ENCODE peak calls at places on chromosomes 5 and 9, in four cellular contexts. A is A549, Z is Peyer's patch, F is OCI-LY7. C is an unnamed sample.

GRCh38 chr5:172799416-172799815 is 28.4 kb upstream of the DUSP1 start:
- DNase-seq in F (no peak), A (no peak), Z (no peak), C (no peak)

GRCh38 chr5:78776637-78777036 is 128.1 kb upstream of the LHFPL2 start:
- DNase-seq in A (peak; percentile 56), F (no peak), Z (no peak), C (no peak)

GRCh38 chr5:56123531-56124243 is 109.4 kb downstream of the ANKRD55 start:
- DNase-seq in F (no peak), A (peak; percentile 99), Z (no peak), C (peak; percentile 27)

GRCh38 chr5:179131321-179131835 is 71.2 kb downstream of the ZNF354C start:
- DNase-seq in F (no peak), A (no peak), Z (no peak), C (no peak)

GRCh38 chr5:17398439-17398838 is 99.6 kb upstream of the TAF11L2 start:
- DNase-seq in F (no peak), A (no peak), Z (no peak), C (no peak)

GRCh38 chr5:139205586-139205985 is 7.4 kb upstream of the SIL1 start:
- DNase-seq in Z (no peak), F (no peak), A (no peak), C (no peak)

GRCh38 chr9:124008307-124008854 is 3.2 kb upstream of the LHX2 start:
- DNase-seq in F (no peak), A (no peak), Z (no peak), C (no peak)

GRCh38 chr9:36939655-36940578 is 94.2 kb downstream of the PAX5 start:
- DNase-seq in F (no peak), Z (no peak), A (no peak), C (no peak)

GRCh38 chr9:126893079-126893478 is 21.5 kb upstream of the RALGPS1 start:
- DNase-seq in F (peak; percentile 12), Z (no peak), A (no peak), C (no peak)

GRCh38 chr5:157865844-157866243 is 6.9 kb upstream of the CLINT1 start:
- DNase-seq in F (no peak), A (peak; percentile 92), Z (no peak), C (no peak)

GRCh38 chr9:131174681-131175239 is 49.4 kb downstream of the NUP214 start:
- DNase-seq in F (no peak), A (no peak), Z (no peak), C (no peak)

GRCh38 chr5:72523960-72524582 is 16.9 kb upstream of the ZNF366 start:
- DNase-seq in A (peak; percentile 83), Z (no peak), F (peak; percentile 53), C (no peak)

GRCh38 chr9:125815568-125815967 is 68.4 kb downstream of the PBX3 start:
- DNase-seq in F (no peak), Z (no peak), A (peak; percentile 23), C (no peak)

GRCh38 chr5:116862632-116863455 is 288.2 kb upstream of the SEMA6A start:
- DNase-seq in Z (no peak), A (no peak), F (no peak), C (no peak)
- H3K4me1 ChIP-seq in Z (no peaks in the 10 kb centered on the region), A (no peaks in the 10 kb centered on the region), F (no peaks in the 10 kb centered on the region), C (no peaks in the 10 kb centered on the region)

DNA sequence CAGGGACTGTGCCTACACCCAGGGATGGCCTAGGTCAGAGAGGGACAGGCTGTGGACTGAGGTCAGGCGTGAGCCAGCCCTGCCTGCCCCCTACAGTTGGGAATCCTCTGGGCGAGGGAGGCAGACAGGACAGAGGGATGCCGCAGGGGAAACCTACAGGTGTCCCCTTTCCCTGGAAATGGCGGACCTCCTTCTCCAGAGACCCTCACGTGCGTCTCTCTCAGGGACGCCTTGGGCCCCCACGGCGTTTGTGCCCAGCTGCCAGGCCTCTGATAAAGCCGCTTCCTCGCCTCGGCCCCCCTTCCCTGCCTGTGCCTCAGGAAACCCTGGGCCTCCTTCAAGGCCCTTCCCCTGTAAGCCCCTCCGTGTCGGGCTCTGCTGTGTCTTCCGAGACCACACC is 129.3 kb downstream of the RXRA start:
- DNase-seq in F (no peak), Z (no peak), A (no peak), C (no peak)
- H3K4me3 ChIP-seq in F (no peak overlapping the region), Z (peak overlapping the region; percentile 48), A (no peak overlapping the region), C (no peak overlapping the region)

GRCh38 chr9:89657765-89658164 is 53.0 kb downstream of the GADD45G start:
- DNase-seq in Z (no peak), A (no peak), F (no peak), C (no peak)
- H3K4me1 ChIP-seq in Z (no peaks in the 10 kb centered on the region), A (no peaks in the 10 kb centered on the region), F (no peaks in the 10 kb centered on the region), C (peaks cover 26% of the 10 kb centered on the region)

GRCh38 chr5:111548992-111549649 is 36.8 kb upstream of the STARD4 start:
- DNase-seq in Z (no peak), F (no peak), A (peak; percentile 4), C (no peak)
- H3K4me3 ChIP-seq in Z (no peak overlapping the region), F (no peak overlapping the region), A (no peak overlapping the region), C (no peak overlapping the region)

GRCh38 chr5:131633830-131634229 is 1.2 kb downstream of the RAPGEF6 start:
- DNase-seq in Z (no peak), A (no peak), F (peak; percentile 62), C (no peak)

GRCh38 chr5:131630963-131631350 is 4.1 kb downstream of the RAPGEF6 start:
- DNase-seq in F (no peak), Z (no peak), A (no peak), C (no peak)

GRCh38 chr5:131627466-131627865 is 7.6 kb downstream of the RAPGEF6 start:
- DNase-seq in Z (no peak), A (no peak), F (no peak), C (no peak)

GRCh38 chr5:131630208-131630962 is 4.6 kb downstream of the RAPGEF6 start:
- DNase-seq in A (no peak), Z (no peak), F (no peak), C (no peak)

GRCh38 chr5:131628990-131629389 is 6.0 kb downstream of the RAPGEF6 start:
- DNase-seq in Z (no peak), F (no peak), A (peak; percentile 18), C (no peak)
- H3K4me1 ChIP-seq in Z (no peaks in the 10 kb centered on the region), F (peaks cover 52% of the 10 kb centered on the region), A (peaks cover 45% of the 10 kb centered on the region), C (peaks cover 54% of the 10 kb centered on the region)

GRCh38 chr5:135030691-135031145 is 3.3 kb downstream of the PITX1 start:
- DNase-seq in Z (no peak), F (no peak), A (no peak), C (no peak)

GRCh38 chr5:135031146-135031812 is 2.7 kb downstream of the PITX1 start:
- DNase-seq in F (no peak), Z (no peak), A (no peak), C (no peak)

GRCh38 chr5:135032613-135033025 is 1.4 kb downstream of the PITX1 start:
- DNase-seq in A (no peak), Z (no peak), F (no peak), C (no peak)

GRCh38 chr5:135033026-135033861 is 784 bp downstream of the PITX1 start:
- DNase-seq in Z (no peak), F (peak; percentile 62), A (peak; percentile 62), C (peak; percentile 53)

DNA sequence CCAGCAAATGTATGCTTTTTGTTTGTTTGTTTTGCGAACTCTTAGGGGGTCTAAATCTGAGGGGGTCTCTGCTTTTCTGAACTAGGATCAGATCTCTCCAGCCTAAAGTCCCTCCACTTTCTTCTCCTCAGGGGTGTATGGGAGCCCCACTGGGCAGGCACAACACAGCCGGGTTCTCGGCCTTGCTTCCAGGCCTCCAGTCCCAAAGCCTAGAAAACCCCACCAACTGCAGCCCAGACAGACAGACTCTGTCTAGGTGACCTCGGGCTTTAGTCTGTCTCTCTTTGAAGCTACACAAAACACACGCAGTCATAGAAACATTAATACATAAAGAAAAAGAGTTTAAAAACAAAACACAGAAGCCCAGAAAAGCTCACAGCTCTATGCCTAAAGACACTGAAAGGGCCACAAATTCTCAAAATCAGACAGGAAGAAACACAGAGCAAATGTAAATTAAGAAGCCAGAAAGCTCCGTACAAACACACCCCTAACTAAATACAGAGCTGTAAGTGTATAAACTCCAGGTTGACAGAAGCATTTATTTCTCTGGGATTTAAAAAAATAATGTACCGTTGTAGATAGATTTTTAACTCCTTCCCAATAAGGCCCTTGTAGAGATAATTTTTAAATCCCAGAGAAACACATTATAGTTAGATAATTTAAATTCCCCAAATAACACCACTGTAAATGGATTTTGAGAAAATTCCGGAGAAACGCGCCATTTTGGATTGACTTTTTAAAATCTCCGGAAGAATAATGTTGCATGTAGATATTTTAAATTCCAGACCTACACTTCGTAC is 2.0 kb downstream of the PITX1 start:
- DNase-seq in A (no peak), Z (no peak), F (no peak), C (no peak)
- H3K4me3 ChIP-seq in A (peak overlapping the region; percentile 65), Z (peak overlapping the region; percentile 62), F (peak overlapping the region; percentile 84), C (peak overlapping the region; percentile 1)

GRCh38 chr9:110156416-110156815 is 51.5 kb downstream of the C9orf152 start:
- DNase-seq in F (no peak), A (no peak), Z (no peak), C (no peak)

GRCh38 chr9:110153431-110153830 is 54.5 kb downstream of the C9orf152 start:
- DNase-seq in Z (no peak), A (no peak), F (no peak), C (no peak)

GRCh38 chr9:110148868-110149267 is 59.1 kb downstream of the C9orf152 start:
- DNase-seq in Z (no peak), F (peak; percentile 63), A (no peak), C (no peak)

GRCh38 chr9:110155744-110156143 is 52.2 kb downstream of the C9orf152 start:
- DNase-seq in A (no peak), F (no peak), Z (no peak), C (no peak)

GRCh38 chr9:110152704-110153374 is 55.1 kb downstream of the C9orf152 start:
- DNase-seq in Z (no peak), F (peak; percentile 80), A (peak; percentile 42), C (no peak)
- H3K4me1 ChIP-seq in Z (peaks cover 20% of the 10 kb centered on the region), F (peaks cover 85% of the 10 kb centered on the region), A (no peaks in the 10 kb centered on the region), C (no peaks in the 10 kb centered on the region)

GRCh38 chr9:13817754-13818278 is 496.1 kb downstream of the NFIB start:
- DNase-seq in Z (no peak), F (no peak), A (no peak), C (no peak)
- H3K4me3 ChIP-seq in Z (no peak overlapping the region), F (no peak overlapping the region), A (no peak overlapping the region), C (no peak overlapping the region)

GRCh38 chr5:158874814-158875213 is 224.9 kb downstream of the EBF1 start:
- DNase-seq in Z (no peak), F (no peak), A (no peak), C (no peak)

GRCh38 chr5:158875272-158875679 is 224.4 kb downstream of the EBF1 start:
- DNase-seq in F (peak; percentile 57), Z (no peak), A (no peak), C (no peak)

GRCh38 chr5:158874343-158874742 is 225.4 kb downstream of the EBF1 start:
- DNase-seq in Z (no peak), F (no peak), A (no peak), C (no peak)

GRCh38 chr5:158876263-158876942 is 223.3 kb downstream of the EBF1 start:
- DNase-seq in F (peak; percentile 81), Z (peak; percentile 53), A (no peak), C (no peak)

GRCh38 chr5:158873115-158873514 is 226.6 kb downstream of the EBF1 start:
- DNase-seq in A (no peak), F (no peak), Z (no peak), C (no peak)
- H3K4me1 ChIP-seq in A (peaks cover 16% of the 10 kb centered on the region), F (peaks cover 52% of the 10 kb centered on the region), Z (peaks cover 7% of the 10 kb centered on the region), C (no peaks in the 10 kb centered on the region)

C was measured in mucosa of descending colon.